ENCODE peak calls at places on chromosomes 13 and 19, in seven cellular contexts. Z is mammary epithelial cell; S is OCI-LY7; D is ovary; U is vagina; E is CD8-positive, alpha-beta T cell; Y is body of pancreas. P is an unnamed sample. For H3K4me1 and H3K36me3, the result is how much of the 10 kb centered on the place peaks cover.

GRCh38 chr19:10339380-10339960 is at the start of gene ICAM3:
- DNase-seq in S (peak), E (peak), U (no peak), Z (no peak), Y (no peak), D (no peak), P (no peak)

GRCh38 chr19:14337510-14337909 is 43.7 kb upstream of the ADGRE5 start:
- DNase-seq in D (no peak), E (no peak), Y (no peak), U (no peak), S (peak), Z (no peak), P (no peak)

GRCh38 chr13:72384879-72385278 is 342.6 kb downstream of the MZT1 start:
- DNase-seq in E (no peak), S (no peak), Y (no peak), D (no peak), U (no peak), Z (peak), P (no peak)

GRCh38 chr13:112729408-112729807 is 39.6 kb downstream of the ATP11A start:
- DNase-seq in U (no peak), Y (no peak), S (no peak), D (peak), Z (no peak), E (no peak), P (no peak)

GRCh38 chr19:45922281-45922680 is 7.7 kb upstream of the NANOS2 start:
- DNase-seq in S (peak), E (no peak), D (no peak), U (no peak), Y (no peak), Z (no peak), P (no peak)

GRCh38 chr13:24491853-24492252 is 20.7 kb downstream of the PARP4 start:
- DNase-seq in D (no peak), Y (no peak), U (no peak), E (no peak), S (no peak), Z (no peak), P (no peak)

GRCh38 chr13:53151692-53152421 is 123.2 kb downstream of the OLFM4 start:
- DNase-seq in S (peak), E (no peak), U (no peak), D (peak), Z (no peak), Y (peak), P (peak)

GRCh38 chr19:49436381-49437017 is 4.8 kb downstream of the SLC17A7 start:
- DNase-seq in Y (no peak), S (peak), Z (no peak), U (no peak), E (no peak), D (no peak), P (no peak)

GRCh38 chr19:49847731-49848696 is 2.9 kb upstream of the PTOV1 start:
- DNase-seq in E (no peak), Z (peak), U (no peak), D (no peak), S (no peak), Y (no peak), P (no peak)

GRCh38 chr19:46546194-46546896 is 50.7 kb upstream of the PNMA8B start:
- DNase-seq in S (peak), D (no peak), E (no peak), Z (peak), Y (peak), U (no peak), P (peak)

GRCh38 chr13:30334663-30335386 is 27.5 kb upstream of the KATNAL1 start:
- DNase-seq in Z (no peak), S (peak), Y (peak), D (no peak), E (no peak), U (no peak), P (no peak)

GRCh38 chr19:49492573-49493411 is 3.4 kb upstream of the RPS11 start:
- DNase-seq in S (peak), E (no peak), D (no peak), Y (no peak), U (no peak), Z (no peak), P (no peak)

GRCh38 chr13:84653915-84654534 is 771.8 kb upstream of the SLITRK1 start:
- DNase-seq in Z (no peak), D (no peak), Y (no peak), S (no peak), U (no peak), E (no peak), P (no peak)

GRCh38 chr19:41754596-41754995 is 734 bp upstream of the CEACAM6 start:
- DNase-seq in U (no peak), D (no peak), Z (no peak), E (no peak), Y (no peak), S (no peak), P (no peak)

GRCh38 chr19:2719910-2720776 is 1.0 kb downstream of the DIRAS1 start:
- DNase-seq in U (no peak), D (peak), S (no peak), Y (no peak), E (no peak), Z (no peak), P (no peak)

GRCh38 chr13:40970803-40971202 is 48.3 kb downstream of the ELF1 start:
- DNase-seq in D (no peak), S (no peak), Z (no peak), E (no peak), Y (no peak), U (no peak), P (no peak)
- H3K4me1 ChIP-seq in D (under half), S (half or more), Z (under half), E (half or more), Y (half or more), U (half or more), P (under half)

DNA sequence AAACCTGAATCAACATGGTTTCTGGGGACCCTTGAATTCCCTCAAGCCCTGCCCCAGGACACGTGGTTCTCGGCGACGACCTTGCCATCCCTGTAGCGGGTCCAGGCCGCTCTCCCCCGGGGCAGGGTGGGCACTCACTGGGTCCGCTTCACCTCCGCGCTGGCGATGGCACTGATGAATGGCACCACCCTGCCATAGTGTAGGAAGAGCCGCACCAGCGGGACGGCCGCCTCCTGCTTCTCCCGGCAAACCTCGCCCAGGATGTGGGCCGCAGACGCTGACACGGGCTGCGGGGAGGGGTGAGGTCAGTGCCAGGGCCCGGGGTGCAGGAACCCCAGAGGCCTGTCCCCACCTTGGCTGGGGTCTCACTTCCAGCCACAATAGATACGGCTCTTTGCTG is 44.1 kb upstream of the C13orf46 start:
- DNase-seq in Y (no peak), E (no peak), S (no peak), U (no peak), D (no peak), Z (no peak), P (no peak)
- H3K36me3 ChIP-seq in Y (under half), E (half or more), S (under half), U (under half), D (under half), Z (under half), P (under half)

GRCh38 chr13:105368781-105369180 is 1166.7 kb downstream of the EFNB2 start:
- DNase-seq in S (no peak), E (no peak), Z (no peak), U (no peak), Y (no peak), D (no peak), P (no peak)
- H3K4me3 ChIP-seq in S (no peak), E (no peak), Z (no peak), U (no peak), Y (no peak), D (no peak), P (no peak)

DNA sequence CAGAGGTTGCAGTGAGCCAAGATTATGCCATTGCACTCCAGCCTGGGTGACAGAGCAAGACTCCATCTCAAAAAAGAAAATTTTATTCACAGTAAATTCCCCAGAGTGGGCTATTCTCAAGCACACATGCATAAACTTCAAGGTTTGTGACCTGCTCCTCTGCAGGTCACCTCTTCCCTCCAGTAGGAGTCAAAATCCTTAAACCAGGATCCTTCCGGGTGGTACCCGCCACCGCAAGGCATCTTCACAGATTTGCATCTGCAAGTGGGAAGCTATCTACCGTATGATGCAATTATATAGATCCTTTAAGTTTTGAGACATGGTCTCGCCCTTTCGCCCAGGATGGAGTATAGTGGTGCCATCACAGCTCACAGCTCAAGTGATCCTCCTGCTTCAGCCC is 3.0 kb upstream of the ECH1 start:
- DNase-seq in E (no peak), D (no peak), Y (no peak), Z (no peak), U (no peak), S (no peak), P (no peak)
- H3K4me1 ChIP-seq in E (under half), D (under half), Y (half or more), Z (half or more), U (half or more), S (under half), P (under half)

DNA sequence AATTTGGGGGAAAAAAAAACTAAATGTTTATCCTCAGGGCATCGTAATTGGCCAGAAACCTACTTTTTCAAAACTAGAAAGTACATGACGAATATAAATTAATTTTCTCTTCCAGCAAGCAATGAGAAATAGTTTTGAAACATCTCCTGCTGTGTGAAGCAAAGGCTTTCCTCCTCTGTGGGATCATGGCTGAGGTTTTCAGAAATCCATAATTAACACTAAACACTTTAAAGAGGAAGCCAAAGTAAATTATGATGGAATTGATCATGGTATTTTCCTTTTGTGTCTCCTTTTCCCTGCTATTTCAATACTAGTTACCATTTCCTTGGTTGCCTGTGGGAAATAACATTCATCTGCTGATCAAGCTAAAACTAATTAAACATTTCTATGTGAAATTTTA is 1413.8 kb upstream of the PCDH20 start:
- DNase-seq in Y (no peak), Z (no peak), E (no peak), U (no peak), S (no peak), D (no peak), P (no peak)
- H3K36me3 ChIP-seq in Y (under half), Z (under half), E (under half), U (under half), S (under half), D (under half), P (under half)